ENCODE peak calls at places on chromosomes 5 and 9, in seven cellular contexts. J is SIG-M5, G is PC-9, S is smooth muscle cell of the brain vasculature, F is BJ, D is NCI-H2081, Q is NAMALWA. K is an unnamed sample.

GRCh38 chr5:80623911-80624457 is 30.5 kb upstream of the MSH3 start:
- DNase-seq in J (no peak), G (no peak), S (no peak), F (no peak), D (peak; percentile 20), Q (no peak), K (peak; percentile 4)

GRCh38 chr9:133122935-133123611 is 2.0 kb upstream of the RALGDS start:
- DNase-seq in J (no peak), G (no peak), S (no peak), F (no peak), D (no peak), Q (no peak), K (no peak)

GRCh38 chr9:79616013-79616412 is 44.2 kb downstream of the TLE4 start:
- DNase-seq in J (no peak), G (no peak), S (no peak), F (no peak), D (no peak), Q (no peak), K (no peak)

GRCh38 chr9:97809666-97810344 is 43.2 kb upstream of the FOXE1 start:
- DNase-seq in J (no peak), G (peak; percentile 16), S (no peak), F (no peak), D (peak; percentile 81), Q (no peak), K (no peak)

GRCh38 chr5:87101321-87101720 is 166.4 kb upstream of the RASA1 start:
- DNase-seq in J (no peak), G (no peak), S (no peak), F (no peak), D (no peak), Q (no peak), K (no peak)

GRCh38 chr9:130054820-130055219 is 1.1 kb downstream of the GPR107 start:
- DNase-seq in J (no peak), G (no peak), S (no peak), F (no peak), D (no peak), Q (no peak), K (no peak)

GRCh38 chr5:118937393-118938061 is 50.8 kb downstream of the DTWD2 start:
- DNase-seq in J (no peak), G (no peak), S (peak; percentile 41), F (no peak), D (no peak), Q (no peak), K (no peak)

GRCh38 chr5:120293796-120294195 is 170.3 kb upstream of the PRR16 start:
- DNase-seq in J (no peak), G (no peak), S (no peak), F (peak; percentile 75), D (no peak), Q (no peak), K (no peak)

GRCh38 chr9:129487658-129488483 is 133.0 kb downstream of the C9orf50 start:
- DNase-seq in J (no peak), G (no peak), S (no peak), F (no peak), D (peak; percentile 27), Q (no peak), K (peak; percentile 42)

GRCh38 chr9:25709941-25710340 is 31.7 kb upstream of the TUSC1 start:
- DNase-seq in J (no peak), G (no peak), S (no peak), F (no peak), D (no peak), Q (no peak), K (no peak)